ENCODE peak calls at places on chromosomes 13 and 19, in seven cellular contexts. B, H, G, Z, R, E and K are unnamed samples.

GRCh38 chr19:35295792-35296462 is 4.0 kb downstream of the MAG start:
- DNase-seq in B (peak), H (no peak), G (peak), Z (no peak), R (no peak), E (peak), K (no peak)

GRCh38 chr19:32362318-32362691 is 16.9 kb downstream of the ZNF507 start:
- DNase-seq in B (no peak), H (no peak), G (no peak), Z (no peak), R (no peak), E (no peak), K (no peak)

GRCh38 chr19:33177417-33177976 is 16.6 kb upstream of the LRP3 start:
- DNase-seq in B (peak), H (peak), G (no peak), Z (peak), R (peak), E (no peak), K (peak)

GRCh38 chr13:98571955-98572662 is 4.8 kb downstream of the STK24 start:
- DNase-seq in B (no peak), H (no peak), G (peak), Z (peak), R (peak), E (peak), K (peak)

GRCh38 chr19:47241919-47242644 is 11.1 kb upstream of the BBC3 start:
- DNase-seq in B (no peak), H (no peak), G (no peak), Z (no peak), R (no peak), E (no peak), K (no peak)

GRCh38 chr13:64480648-64481047 is 2749.5 kb downstream of the PCDH9 start:
- DNase-seq in B (no peak), H (no peak), G (no peak), Z (no peak), R (no peak), E (no peak), K (no peak)

GRCh38 chr13:86174632-86175031 is 375.4 kb upstream of the SLITRK6 start:
- DNase-seq in B (peak), H (no peak), G (no peak), Z (no peak), R (peak), E (no peak), K (no peak)

GRCh38 chr19:37948362-37948761 is 41.4 kb downstream of the SIPA1L3 start:
- DNase-seq in B (no peak), H (no peak), G (no peak), Z (no peak), R (no peak), E (no peak), K (no peak)

GRCh38 chr19:48836089-48837017 is at the start of gene HSD17B14:
- DNase-seq in B (peak), H (peak), G (no peak), Z (peak), R (peak), E (no peak), K (peak)

GRCh38 chr19:11180346-11180745 is 17.0 kb downstream of the KANK2 start:
- DNase-seq in B (no peak), H (no peak), G (no peak), Z (no peak), R (no peak), E (no peak), K (no peak)

GRCh38 chr13:22073718-22074117 is 402.8 kb downstream of the FGF9 start:
- DNase-seq in B (no peak), H (no peak), G (no peak), Z (no peak), R (no peak), E (no peak), K (no peak)

GRCh38 chr13:99752373-99752772 is 219.2 kb downstream of the ZIC5 start:
- DNase-seq in B (no peak), H (no peak), G (no peak), Z (no peak), R (no peak), E (no peak), K (no peak)

GRCh38 chr19:34337747-34338146 is 27.2 kb upstream of the GPI start:
- DNase-seq in B (no peak), H (no peak), G (no peak), Z (no peak), R (no peak), E (no peak), K (no peak)

GRCh38 chr13:77838271-77838670 is 80.4 kb downstream of the EDNRB start:
- DNase-seq in B (no peak), H (no peak), G (no peak), Z (no peak), R (no peak), E (no peak), K (no peak)

GRCh38 chr19:12801466-12802266 is at the start of the genes PRDX2 and THSD8:
- DNase-seq in B (peak), H (peak), G (peak), Z (peak), R (peak), E (peak), K (peak)

GRCh38 chr19:11598103-11598483 is 810 bp downstream of the ZNF627 start:
- DNase-seq in B (no peak), H (no peak), G (no peak), Z (no peak), R (no peak), E (no peak), K (no peak)

GRCh38 chr13:30039506-30039905 is 189.1 kb upstream of the UBL3 start:
- DNase-seq in B (no peak), H (no peak), G (no peak), Z (no peak), R (no peak), E (no peak), K (no peak)
- H3K4me2 ChIP-seq in B (no peak), H (no peak), G (no peak), Z (no peak), R (no peak), E (no peak), K (no peak)

GRCh38 chr19:860481-861098 is 1.1 kb downstream of the CFD start:
- DNase-seq in B (peak), H (peak), G (peak), Z (peak), R (peak), E (peak), K (peak)
- TF ChIP-seq EZH2phosphoT487 in B (no peak), H (peak), G (no peak), Z (no peak), R (peak), E (no peak), K (no peak)

GRCh38 chr13:65724261-65724660 is 1505.9 kb downstream of the PCDH9 start:
- DNase-seq in B (no peak), H (no peak), G (no peak), Z (no peak), R (no peak), E (no peak), K (no peak)
- TF ChIP-seq CTCF in B (no peak), H (no peak), G (no peak), Z (no peak), R (no peak), E (no peak), K (no peak)

GRCh38 chr13:94343243-94343585 is 136.3 kb downstream of the DCT start:
- DNase-seq in B (no peak), H (peak), G (no peak), Z (no peak), R (no peak), E (no peak), K (peak)

GRCh38 chr13:94345374-94346195 is 133.9 kb downstream of the DCT start:
- DNase-seq in B (no peak), H (no peak), G (no peak), Z (peak), R (peak), E (peak), K (peak)

GRCh38 chr13:94342436-94343242 is 136.8 kb downstream of the DCT start:
- DNase-seq in B (no peak), H (no peak), G (no peak), Z (no peak), R (no peak), E (no peak), K (no peak)

GRCh38 chr13:94346261-94347019 is 133.0 kb downstream of the DCT start:
- DNase-seq in B (no peak), H (no peak), G (no peak), Z (no peak), R (no peak), E (no peak), K (no peak)

DNA sequence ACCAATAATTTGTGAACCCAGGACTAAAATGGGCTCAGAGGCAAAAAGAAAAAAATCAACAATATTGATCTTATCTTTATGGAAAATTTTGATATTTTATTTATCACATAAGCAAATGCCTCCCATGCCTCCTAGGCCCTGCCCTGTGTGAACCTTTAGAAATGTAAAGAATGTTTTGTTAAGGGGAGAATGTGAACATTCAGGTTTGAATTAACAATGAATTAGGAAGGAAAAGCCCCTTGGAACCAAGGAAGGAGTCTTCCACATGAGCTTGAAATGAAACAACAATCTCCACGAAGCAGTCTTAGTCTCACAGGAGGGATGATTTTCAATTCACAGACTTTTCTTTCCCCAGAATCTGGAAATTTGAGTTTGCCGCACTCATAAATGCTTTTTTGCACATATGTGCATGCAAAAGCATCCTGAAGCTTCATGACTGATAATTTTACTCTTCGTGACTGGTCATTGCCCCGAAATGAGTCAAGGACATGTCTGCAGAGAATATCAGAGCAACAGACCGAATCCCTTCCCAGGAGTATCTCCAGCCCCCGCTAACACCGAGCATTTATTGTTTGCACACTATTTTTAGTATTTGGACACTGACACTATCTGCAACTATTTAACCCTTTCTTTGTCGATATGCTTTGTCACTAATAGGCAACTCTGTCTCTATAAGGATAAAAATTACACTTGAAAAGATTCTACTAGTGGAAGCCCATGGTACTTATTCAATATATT is 135.2 kb downstream of the DCT start:
- DNase-seq in B (peak), H (no peak), G (no peak), Z (no peak), R (no peak), E (no peak), K (no peak)
- H3K4me2 ChIP-seq in B (peak), H (no peak), G (no peak), Z (peak), R (no peak), E (no peak), K (peak)

GRCh38 chr13:105441406-105441805 is 1094.1 kb downstream of the EFNB2 start:
- DNase-seq in B (no peak), H (no peak), G (no peak), Z (no peak), R (peak), E (no peak), K (no peak)
- TF ChIP-seq EZH2phosphoT487 in B (no peak), H (no peak), G (no peak), Z (no peak), R (no peak), E (no peak), K (no peak)

GRCh38 chr19:31110331-31110730 is 238.9 kb downstream of the TSHZ3 start:
- DNase-seq in B (peak), H (peak), G (no peak), Z (peak), R (no peak), E (no peak), K (peak)
- TF ChIP-seq CTCF in B (peak), H (peak), G (no peak), Z (peak), R (no peak), E (no peak), K (peak)